ENCODE peak calls at places on chromosomes 11 and 22, in five cellular contexts. P, I, V, A and J are unnamed samples.

GRCh38 chr11:12397953-12398352 is 20.6 kb downstream of the PARVA start:
- DNase-seq in P (no peak), I (peak), V (no peak), A (peak), J (no peak)

GRCh38 chr22:43437871-43438475 is 26.2 kb downstream of the MPPED1 start:
- DNase-seq in P (no peak), I (no peak), V (no peak), A (no peak), J (no peak)

GRCh38 chr11:1450958-1451710 is 35.4 kb downstream of the MOB2 start:
- DNase-seq in P (no peak), I (no peak), V (no peak), A (no peak), J (no peak)

GRCh38 chr22:20577549-20577975 is 70.2 kb downstream of the MED15 start:
- DNase-seq in P (no peak), I (no peak), V (no peak), A (peak), J (no peak)

GRCh38 chr11:127369301-127369968 is 368.9 kb upstream of the KIRREL3 start:
- DNase-seq in P (no peak), I (no peak), V (no peak), A (no peak), J (no peak)

GRCh38 chr11:65554057-65554818 is 3.9 kb downstream of the LTBP3 start:
- DNase-seq in P (no peak), I (no peak), V (no peak), A (no peak), J (no peak)

GRCh38 chr22:44685384-44686056 is 16.5 kb upstream of the PRR5 start:
- DNase-seq in P (peak), I (peak), V (peak), A (peak), J (peak)

GRCh38 chr11:14290422-14290821 is 68.6 kb downstream of the RRAS2 start:
- DNase-seq in P (no peak), I (no peak), V (no peak), A (no peak), J (no peak)

GRCh38 chr11:114846040-114846791 is 167.9 kb downstream of the NXPE2 start:
- DNase-seq in P (no peak), I (no peak), V (no peak), A (no peak), J (no peak)

GRCh38 chr11:129769059-129769458 is 46.6 kb upstream of the TMEM45B start:
- DNase-seq in P (no peak), I (no peak), V (no peak), A (no peak), J (no peak)

GRCh38 chr11:8959546-8960166 is 4.6 kb downstream of the TMEM9B start:
- DNase-seq in P (no peak), I (peak), V (peak), A (peak), J (peak)

GRCh38 chr11:71580057-71581003 is 2.3 kb downstream of the KRTAP5-11 start:
- DNase-seq in P (no peak), I (peak), V (no peak), A (peak), J (no peak)

GRCh38 chr11:17382046-17382728 is 6.3 kb downstream of the KCNJ11 start:
- DNase-seq in P (no peak), I (no peak), V (no peak), A (peak), J (no peak)